ENCODE peak calls at places on chromosomes 7 and 10, in six cellular contexts. U, H, O, E, Z and S are unnamed samples.

GRCh38 chr7:52712938-52713337 is 322.5 kb upstream of the POM121L12 start:
- DNase-seq in Z (no peak), U (no peak), H (no peak), O (no peak), E (no peak), S (no peak)

GRCh38 chr7:47526466-47526865 is 55.4 kb downstream of the TNS3 start:
- DNase-seq in H (no peak), E (peak), Z (no peak), O (no peak), U (no peak), S (no peak)

GRCh38 chr10:70418713-70419112 is 14.8 kb downstream of the EIF4EBP2 start:
- DNase-seq in U (no peak), O (no peak), Z (no peak), E (no peak), H (no peak), S (no peak)

GRCh38 chr7:127652333-127653248 is 597 bp downstream of the SND1 start:
- DNase-seq in Z (no peak), U (no peak), H (no peak), E (no peak), O (peak), S (no peak)

GRCh38 chr10:94358480-94358879 is 4.3 kb downstream of the NOC3L start:
- DNase-seq in E (no peak), U (no peak), Z (peak), O (peak), H (peak), S (no peak)

GRCh38 chr10:104328916-104329710 is 9.2 kb downstream of the ITPRIP start:
- DNase-seq in Z (no peak), U (peak), E (no peak), O (peak), H (peak), S (peak)

GRCh38 chr10:131693766-131694165 is 207.0 kb upstream of the PPP2R2D start:
- DNase-seq in O (no peak), Z (no peak), U (no peak), H (no peak), E (peak), S (no peak)

GRCh38 chr7:25359471-25360059 is 131.3 kb upstream of the NPVF start:
- DNase-seq in O (no peak), H (no peak), E (no peak), U (peak), Z (no peak), S (no peak)

GRCh38 chr10:86681047-86681446 is 12.7 kb downstream of the LDB3 start:
- DNase-seq in H (no peak), U (no peak), E (no peak), O (no peak), Z (no peak), S (no peak)

GRCh38 chr10:128411624-128412023 is 285.4 kb upstream of the MKI67 start:
- DNase-seq in E (no peak), U (no peak), Z (no peak), H (no peak), O (no peak), S (no peak)

GRCh38 chr10:78015546-78015945 is 13.8 kb downstream of the POLR3A start:
- DNase-seq in E (no peak), Z (no peak), O (no peak), H (no peak), U (no peak), S (no peak)

GRCh38 chr7:11505471-11505870 is 326.5 kb downstream of the THSD7A start:
- DNase-seq in H (no peak), U (no peak), E (no peak), Z (no peak), O (no peak), S (no peak)

GRCh38 chr7:8434290-8435002 is 1.0 kb downstream of the NXPH1 start:
- DNase-seq in Z (no peak), H (no peak), U (peak), O (no peak), E (no peak), S (no peak)

GRCh38 chr10:88892223-88892967 is 12.3 kb downstream of the STAMBPL1 start:
- DNase-seq in Z (no peak), E (no peak), O (peak), U (no peak), H (peak), S (no peak)

GRCh38 chr10:113099431-113100298 is 149.6 kb downstream of the TCF7L2 start:
- DNase-seq in E (no peak), Z (no peak), O (no peak), H (no peak), U (peak), S (no peak)

GRCh38 chr7:96080021-96080420 is 241.9 kb downstream of the SLC25A13 start:
- DNase-seq in U (peak), E (no peak), O (no peak), Z (no peak), H (no peak), S (no peak)

GRCh38 chr7:150404172-150404784 is 25.1 kb downstream of the ZNF775 start:
- DNase-seq in E (no peak), U (no peak), H (no peak), Z (no peak), O (peak), S (no peak)

GRCh38 chr10:73552819-73553218 is 38.3 kb downstream of the USP54 start:
- DNase-seq in E (no peak), H (no peak), U (no peak), Z (no peak), O (no peak), S (no peak)

GRCh38 chr10:115957010-115957395 is 316.0 kb downstream of the GFRA1 start:
- DNase-seq in U (no peak), E (no peak), O (no peak), Z (no peak), H (no peak), S (no peak)

GRCh38 chr10:131233611-131234258 is 77.8 kb downstream of the TCERG1L start:
- DNase-seq in H (no peak), E (no peak), U (no peak), O (no peak), Z (no peak), S (no peak)

GRCh38 chr10:64506963-64507362 is 985.8 kb downstream of the REEP3 start:
- DNase-seq in O (no peak), H (no peak), E (no peak), U (peak), Z (no peak), S (no peak)

GRCh38 chr7:116957874-116958273 is 4.6 kb downstream of the ST7 start:
- DNase-seq in Z (no peak), H (no peak), E (no peak), U (no peak), O (no peak), S (no peak)

GRCh38 chr7:82605247-82605864 is 161.8 kb upstream of the CACNA2D1 start:
- DNase-seq in O (peak), E (no peak), H (no peak), U (peak), Z (no peak), S (peak)

GRCh38 chr7:134553976-134554375 is 5.1 kb downstream of the AKR1B15 start:
- DNase-seq in Z (no peak), E (no peak), U (peak), O (no peak), H (no peak), S (no peak)

GRCh38 chr7:138843632-138844580 is 45.9 kb upstream of the ATP6V0A4 start:
- DNase-seq in H (no peak), O (no peak), Z (no peak), E (no peak), U (no peak), S (no peak)

GRCh38 chr10:101609481-101609880 is 21.4 kb downstream of the DPCD start:
- DNase-seq in Z (no peak), O (no peak), H (no peak), E (no peak), U (no peak), S (no peak)

GRCh38 chr10:115171392-115171960 is 78.3 kb downstream of the ATRNL1 start:
- DNase-seq in H (no peak), Z (no peak), E (no peak), U (peak), O (peak), S (no peak)

GRCh38 chr7:24138366-24138765 is 145.6 kb upstream of the NPY start:
- DNase-seq in O (no peak), Z (no peak), U (no peak), H (no peak), E (no peak), S (no peak)

GRCh38 chr7:22771194-22771593 is 44.2 kb downstream of the IL6 start:
- DNase-seq in O (no peak), U (no peak), E (no peak), H (no peak), Z (no peak), S (no peak)

GRCh38 chr7:137086896-137087295 is 218.4 kb downstream of the CHRM2 start:
- DNase-seq in O (no peak), U (no peak), Z (no peak), E (no peak), H (no peak), S (no peak)

GRCh38 chr7:113202282-113202681 is 83.9 kb upstream of the SMIM30 start:
- DNase-seq in Z (no peak), H (no peak), E (no peak), U (no peak), O (no peak), S (no peak)
- TF ChIP-seq CTCF in Z (no peak), H (no peak), E (no peak), U (no peak), O (no peak), S (no peak)

DNA sequence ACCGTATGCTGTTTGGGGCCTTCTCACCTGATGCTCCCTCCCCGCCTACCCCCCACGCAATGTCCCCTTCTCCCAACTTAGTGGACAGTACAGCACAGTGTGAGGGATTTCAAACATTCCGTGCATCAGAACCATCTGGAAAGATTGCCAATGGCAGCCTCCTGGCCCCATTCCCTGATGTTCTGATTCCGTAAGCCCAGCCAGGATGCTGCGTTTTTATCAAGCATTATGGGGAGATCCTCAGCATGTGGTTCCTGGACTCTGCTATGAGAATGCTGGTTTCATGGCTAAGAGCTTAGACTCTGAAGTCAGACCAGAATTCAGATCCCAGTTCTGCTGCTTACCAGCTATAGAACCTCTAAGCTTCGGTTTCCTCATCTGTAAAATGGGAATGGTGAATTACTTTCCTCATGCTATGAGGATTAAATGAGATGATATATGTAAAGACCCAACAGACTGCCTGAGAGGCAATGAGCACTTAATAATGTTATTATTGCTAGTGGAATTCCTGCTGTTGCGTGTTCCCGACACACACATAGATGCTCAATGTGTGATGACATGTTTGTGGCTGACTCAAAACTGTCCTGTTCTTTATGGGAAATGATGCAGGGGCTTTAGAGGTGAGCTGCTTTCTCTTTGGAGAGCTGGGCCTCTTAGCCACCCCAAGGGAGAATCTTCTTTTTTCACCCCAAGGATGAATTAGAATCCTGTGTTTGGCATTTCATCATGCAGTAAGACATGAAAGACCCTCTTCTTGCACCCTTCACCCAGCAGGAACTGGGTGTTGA is 60.8 kb upstream of the SMNDC1 start:
- DNase-seq in U (no peak), Z (no peak), H (no peak), O (no peak), E (no peak), S (no peak)
- TF ChIP-seq CTCF in U (no peak), Z (no peak), H (no peak), O (no peak), E (no peak), S (no peak)

DNA sequence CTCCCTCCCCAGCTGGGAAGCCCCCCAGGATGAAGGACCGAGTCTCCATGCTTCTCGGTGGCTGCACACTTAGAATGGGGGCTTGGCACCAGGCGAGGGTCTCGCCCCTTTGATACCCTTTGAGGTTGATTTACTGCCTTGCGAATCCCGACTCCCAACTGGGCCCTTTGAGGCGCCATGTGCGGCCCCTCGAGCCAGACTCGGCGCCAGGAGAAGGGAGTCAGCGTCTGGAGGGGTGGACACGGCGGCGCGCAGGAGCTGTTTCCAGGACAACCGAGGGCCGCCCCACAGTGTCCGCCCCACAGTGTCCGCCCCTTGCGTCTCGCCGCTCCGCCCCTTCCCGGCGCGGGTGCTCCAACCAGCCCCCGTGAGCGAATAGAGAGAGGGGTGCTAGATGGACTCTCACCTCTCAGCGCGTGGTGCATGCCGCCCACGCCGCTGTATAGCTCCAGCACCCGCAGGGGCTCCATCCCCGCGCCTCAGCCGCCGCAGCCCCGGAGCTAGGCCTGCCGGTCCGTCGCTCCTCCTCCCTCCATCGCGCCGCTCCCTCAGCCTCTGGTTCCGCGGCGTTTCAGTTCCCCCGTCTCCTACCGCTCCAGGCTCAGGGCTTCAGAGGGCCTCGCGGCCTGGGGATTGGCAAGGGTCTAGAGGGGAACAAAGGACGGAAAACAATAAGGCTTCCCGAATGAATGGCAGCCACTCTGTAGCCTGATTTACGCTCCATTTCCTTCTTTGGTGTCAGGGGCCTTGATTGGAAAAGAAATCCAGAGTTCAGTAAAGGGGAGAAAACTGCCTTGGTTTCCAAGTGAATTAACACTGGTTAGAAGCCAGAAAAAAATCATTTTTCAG is at the start of gene TRDMT1:
- DNase-seq in E (peak), O (peak), Z (no peak), H (no peak), U (peak), S (peak)
- TF ChIP-seq CTCF in E (peak), O (no peak), Z (no peak), H (no peak), U (no peak), S (no peak)

DNA sequence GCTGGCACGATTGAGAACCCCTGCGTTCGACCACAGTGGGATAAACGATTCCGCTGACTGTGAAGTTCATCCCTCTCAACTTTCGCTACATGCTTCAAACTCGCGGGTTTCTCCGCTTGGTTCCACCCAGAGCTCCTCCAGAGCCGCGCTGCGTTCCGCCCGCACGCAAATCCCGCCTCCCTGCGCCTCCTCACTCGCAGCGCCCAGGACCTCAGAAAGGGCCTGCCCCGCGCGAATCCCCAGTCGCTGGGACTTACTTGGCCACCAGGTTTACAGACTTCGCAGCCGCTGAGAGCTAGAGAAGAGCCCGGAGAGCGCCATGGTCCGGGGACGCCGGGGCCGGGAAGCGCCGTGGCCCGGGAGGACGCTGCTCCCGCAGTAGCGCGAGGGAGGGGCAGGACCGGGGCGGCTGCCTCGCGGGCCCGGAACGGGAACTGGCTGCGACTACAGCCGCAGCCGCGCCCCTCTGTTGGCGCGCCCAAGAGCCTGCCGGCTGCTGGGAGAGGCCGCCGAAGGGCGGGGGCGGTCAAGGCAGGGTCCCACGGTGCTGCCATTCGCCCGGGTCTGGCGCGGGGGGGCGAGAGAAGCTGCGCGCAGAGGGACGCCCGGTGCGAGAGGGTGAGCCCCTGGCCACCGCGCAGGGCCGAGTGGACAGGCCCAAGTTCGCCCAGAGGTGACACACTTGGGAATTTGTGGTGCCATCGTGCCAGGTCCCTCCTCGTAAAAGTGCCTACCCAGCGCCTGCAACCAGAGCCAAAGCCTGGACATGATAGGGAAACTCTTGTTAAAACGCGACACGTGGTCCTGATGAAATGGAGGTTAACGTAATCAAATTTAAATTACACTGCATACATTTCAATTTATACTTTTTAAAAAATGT is at the start of gene NOD1:
- DNase-seq in E (no peak), Z (no peak), U (peak), H (no peak), O (peak), S (peak)
- TF ChIP-seq CTCF in E (peak), Z (no peak), U (peak), H (no peak), O (peak), S (no peak)